ENCODE peak calls at places on chromosomes 11 and 22, in seven cellular contexts. N is NCI-H345; K is AML-193; E is CD8-positive, alpha-beta memory T cell; R is HTR-8/SVneo; Y is EL; D is H54. O is an unnamed sample.

GRCh38 chr11:1443737-1444136 is 42.8 kb downstream of the MOB2 start:
- DNase-seq in R (no peak), K (no peak), Y (no peak), D (no peak), N (no peak), E (no peak), O (no peak)

GRCh38 chr22:49129736-49130135 is 697.9 kb downstream of the BRD1 start:
- DNase-seq in R (no peak), N (no peak), E (no peak), Y (no peak), D (no peak), K (no peak), O (no peak)

GRCh38 chr22:38177926-38178604 is 3.6 kb downstream of the PLA2G6 start:
- DNase-seq in R (peak), D (peak), N (peak), E (no peak), Y (peak), K (no peak), O (peak)

GRCh38 chr22:21936151-21936778 is 16.4 kb downstream of the PPM1F start:
- DNase-seq in D (no peak), E (no peak), R (no peak), N (no peak), K (peak), Y (no peak), O (peak)

GRCh38 chr11:45444796-45445195 is 158.7 kb upstream of the SYT13 start:
- DNase-seq in Y (peak), R (no peak), D (peak), E (no peak), N (no peak), K (no peak), O (no peak)

GRCh38 chr22:19571207-19571795 is 47.1 kb upstream of the CLDN5 start:
- DNase-seq in D (no peak), K (no peak), N (no peak), R (no peak), E (no peak), Y (peak), O (no peak)

GRCh38 chr11:10304495-10305261 is at the start of gene ADM:
- DNase-seq in R (peak), N (peak), D (peak), E (no peak), K (peak), Y (peak), O (peak)

GRCh38 chr11:115939104-115939503 is 434.9 kb upstream of the CADM1 start:
- DNase-seq in K (no peak), D (no peak), R (no peak), Y (no peak), N (no peak), E (no peak), O (no peak)

GRCh38 chr11:24267015-24267414 is 229.8 kb upstream of the LUZP2 start:
- DNase-seq in D (no peak), Y (no peak), R (no peak), N (no peak), E (no peak), K (no peak), O (no peak)

GRCh38 chr22:35868938-35869337 is 151.3 kb downstream of the APOL5 start:
- DNase-seq in D (no peak), E (no peak), R (no peak), K (no peak), Y (peak), N (no peak), O (no peak)

GRCh38 chr22:38314992-38315800 is 2.0 kb downstream of the CSNK1E start:
- DNase-seq in K (no peak), E (no peak), R (no peak), N (no peak), D (no peak), Y (peak), O (no peak)

GRCh38 chr22:44764974-44765373 is 12.6 kb downstream of the ARHGAP8 start:
- DNase-seq in N (no peak), R (no peak), D (no peak), K (no peak), E (no peak), Y (no peak), O (peak)

GRCh38 chr11:100546714-100547113 is 140.4 kb upstream of the ARHGAP42 start:
- DNase-seq in R (peak), E (no peak), N (peak), D (no peak), Y (peak), K (no peak), O (no peak)

GRCh38 chr11:72629266-72629665 is 45.0 kb downstream of the PDE2A start:
- DNase-seq in K (no peak), N (no peak), E (no peak), D (peak), Y (no peak), R (no peak), O (no peak)

GRCh38 chr11:18575361-18575760 is 13.2 kb downstream of the UEVLD start:
- DNase-seq in R (no peak), E (no peak), N (no peak), K (no peak), Y (no peak), D (no peak), O (no peak)

GRCh38 chr11:44848963-44849350 is 101.7 kb downstream of the TP53I11 start:
- DNase-seq in R (no peak), E (no peak), N (no peak), K (no peak), Y (no peak), D (no peak), O (no peak)

GRCh38 chr11:73137942-73138274 is 4.2 kb downstream of the FCHSD2 start:
- DNase-seq in R (no peak), E (no peak), N (no peak), D (no peak), K (no peak), Y (no peak), O (no peak)

GRCh38 chr11:8863838-8864237 is 47.2 kb upstream of the AKIP1 start:
- DNase-seq in R (peak), N (no peak), D (peak), Y (peak), K (no peak), E (no peak), O (no peak)

GRCh38 chr22:24404561-24405275 is 22.7 kb upstream of the ADORA2A start:
- DNase-seq in N (no peak), R (no peak), E (no peak), D (no peak), Y (no peak), K (no peak), O (no peak)

GRCh38 chr22:23402275-23403151 is 177.6 kb downstream of the IGLL1 start:
- DNase-seq in Y (peak), K (peak), R (no peak), E (no peak), D (peak), N (peak), O (peak)

GRCh38 chr11:114185436-114185835 is 110.8 kb upstream of the NNMT start:
- DNase-seq in D (no peak), Y (no peak), N (no peak), E (peak), R (no peak), K (no peak), O (no peak)

GRCh38 chr11:106156290-106156937 is 79.0 kb downstream of the AASDHPPT start:
- DNase-seq in D (no peak), Y (peak), E (no peak), R (peak), N (peak), K (peak), O (peak)

GRCh38 chr11:9565822-9566560 is 7.5 kb upstream of the WEE1 start:
- DNase-seq in Y (peak), K (peak), R (peak), E (no peak), D (peak), N (peak), O (peak)

GRCh38 chr11:131681875-131682274 is 311.5 kb downstream of the NTM start:
- DNase-seq in D (no peak), N (no peak), E (no peak), R (no peak), Y (no peak), K (no peak), O (no peak)

GRCh38 chr22:27416553-27417427 is 384.8 kb downstream of the MN1 start:
- DNase-seq in N (peak), Y (peak), K (no peak), R (peak), D (peak), E (no peak), O (no peak)

GRCh38 chr22:37965940-37966664 is 12.6 kb downstream of the POLR2F start:
- DNase-seq in E (no peak), Y (peak), K (no peak), D (no peak), N (no peak), R (no peak), O (no peak)

GRCh38 chr11:35859311-35859710 is 84.6 kb upstream of the LDLRAD3 start:
- DNase-seq in N (no peak), Y (peak), K (no peak), D (no peak), R (no peak), E (no peak), O (no peak)

GRCh38 chr22:38347181-38347943 is 30.1 kb upstream of the CSNK1E start:
- DNase-seq in R (no peak), N (no peak), K (no peak), D (no peak), E (no peak), Y (no peak), O (no peak)

GRCh38 chr11:79371152-79371551 is 69.7 kb downstream of the TENM4 start:
- DNase-seq in N (no peak), Y (no peak), E (no peak), D (no peak), K (no peak), R (no peak), O (no peak)

GRCh38 chr11:129976371-129976770 is 26.3 kb downstream of the PRDM10 start:
- DNase-seq in K (no peak), R (no peak), D (no peak), N (no peak), Y (no peak), E (no peak), O (no peak)

GRCh38 chr11:62245271-62245753 is 3.3 kb downstream of the SCGB1D2 start:
- DNase-seq in Y (peak), R (no peak), E (no peak), K (no peak), D (no peak), N (no peak), O (no peak)

GRCh38 chr11:116461789-116462188 is 311.0 kb downstream of the BUD13 start:
- DNase-seq in N (peak), Y (no peak), D (no peak), E (no peak), R (no peak), K (no peak), O (no peak)

GRCh38 chr11:83007909-83008580 is 63.7 kb downstream of the RAB30 start:
- DNase-seq in Y (peak), K (no peak), E (no peak), N (peak), R (no peak), D (no peak), O (no peak)

GRCh38 chr11:135033545-135033944 is 621.5 kb upstream of the B3GAT1 start:
- DNase-seq in R (no peak), K (no peak), E (no peak), N (peak), Y (no peak), D (no peak), O (no peak)

GRCh38 chr11:86588566-86589090 is 83.8 kb downstream of the ME3 start:
- DNase-seq in D (no peak), Y (no peak), N (peak), K (no peak), E (no peak), R (no peak), O (no peak)

GRCh38 chr11:12944889-12945288 is 64.2 kb upstream of the RASSF10 start:
- DNase-seq in K (no peak), E (no peak), R (no peak), D (no peak), N (peak), Y (no peak), O (no peak)

GRCh38 chr11:11349870-11350325 is 3.2 kb downstream of the CSNK2A3 start:
- DNase-seq in Y (peak), K (no peak), D (peak), N (no peak), R (no peak), E (no peak), O (no peak)

GRCh38 chr11:95863486-95864140 is 60.3 kb downstream of the MTMR2 start:
- DNase-seq in Y (peak), N (no peak), K (no peak), E (no peak), D (no peak), R (no peak), O (no peak)

GRCh38 chr22:22097727-22098228 is 115.2 kb upstream of the TOP3B start:
- DNase-seq in D (no peak), E (no peak), R (no peak), Y (no peak), N (no peak), K (no peak), O (no peak)